ENCODE peak calls at places on chromosome X, in five cellular contexts. One of them, this sample, is unnamed.
A peak's percentile ranks its signal among the peaks of the same experiment; 100 is the strongest.

GRCh38 chrX:69932323-69932722 is 117.4 kb downstream of the AWAT2 start:
- DNase-seq in hepatocyte: no peak
- DNase-seq in fibroblast of mammary gland: no peak
- DNase-seq in PC-9: no peak
- DNase-seq in activated B cell treated with CpG ODN at 0.5 μM for 24 hours: no peak
- DNase-seq in this sample: no peak

GRCh38 chrX:7500386-7500785 is 342.6 kb upstream of the VCX start:
- DNase-seq in hepatocyte: no peak
- DNase-seq in fibroblast of mammary gland: no peak
- DNase-seq in PC-9: no peak
- DNase-seq in activated B cell treated with CpG ODN at 0.5 μM for 24 hours: no peak
- DNase-seq in this sample: no peak

GRCh38 chrX:40189018-40189417 is 91.3 kb upstream of the BCOR start:
- DNase-seq in hepatocyte: no peak
- DNase-seq in fibroblast of mammary gland: no peak
- DNase-seq in PC-9: no peak
- DNase-seq in activated B cell treated with CpG ODN at 0.5 μM for 24 hours: no peak
- DNase-seq in this sample: no peak

GRCh38 chrX:113954297-113954696 is 629.6 kb upstream of the HTR2C start:
- DNase-seq in hepatocyte: no peak
- DNase-seq in fibroblast of mammary gland: no peak
- DNase-seq in PC-9: no peak
- DNase-seq in activated B cell treated with CpG ODN at 0.5 μM for 24 hours: no peak
- DNase-seq in this sample: no peak

GRCh38 chrX:79170632-79171031 is 26.1 kb downstream of the GPR174 start:
- DNase-seq in hepatocyte: no peak
- DNase-seq in fibroblast of mammary gland: no peak
- DNase-seq in PC-9: no peak
- DNase-seq in activated B cell treated with CpG ODN at 0.5 μM for 24 hours: no peak
- DNase-seq in this sample: no peak

GRCh38 chrX:152819732-152820131 is 10.8 kb downstream of the CETN2 start:
- DNase-seq in hepatocyte: no peak
- DNase-seq in fibroblast of mammary gland: peak; percentile 75
- DNase-seq in PC-9: no peak
- DNase-seq in activated B cell treated with CpG ODN at 0.5 μM for 24 hours: no peak
- DNase-seq in this sample: no peak

GRCh38 chrX:110442631-110443030 is 84.0 kb downstream of the RTL9 start:
- DNase-seq in hepatocyte: peak; percentile 37
- DNase-seq in fibroblast of mammary gland: peak; percentile 36
- DNase-seq in PC-9: no peak
- DNase-seq in activated B cell treated with CpG ODN at 0.5 μM for 24 hours: no peak
- DNase-seq in this sample: peak; percentile 48

GRCh38 chrX:23756165-23756564 is 13.1 kb upstream of the ACOT9 start:
- DNase-seq in hepatocyte: peak; percentile 82
- DNase-seq in fibroblast of mammary gland: peak; percentile 61
- DNase-seq in PC-9: no peak
- DNase-seq in activated B cell treated with CpG ODN at 0.5 μM for 24 hours: peak; percentile 18
- DNase-seq in this sample: peak; percentile 66

GRCh38 chrX:7047951-7048350 is 99.6 kb upstream of the STS start:
- DNase-seq in hepatocyte: no peak
- DNase-seq in fibroblast of mammary gland: no peak
- DNase-seq in PC-9: no peak
- DNase-seq in activated B cell treated with CpG ODN at 0.5 μM for 24 hours: no peak
- DNase-seq in this sample: no peak

GRCh38 chrX:149527705-149528104 is 13.1 kb upstream of the EOLA1 start:
- DNase-seq in hepatocyte: no peak
- DNase-seq in fibroblast of mammary gland: peak; percentile 31
- DNase-seq in PC-9: peak; percentile 54
- DNase-seq in activated B cell treated with CpG ODN at 0.5 μM for 24 hours: no peak
- DNase-seq in this sample: peak; percentile 39

GRCh38 chrX:21770631-21771321 is 12.9 kb upstream of the SMPX start:
- DNase-seq in hepatocyte: peak; percentile 14
- DNase-seq in fibroblast of mammary gland: no peak
- DNase-seq in PC-9: no peak
- DNase-seq in activated B cell treated with CpG ODN at 0.5 μM for 24 hours: no peak
- DNase-seq in this sample: peak; percentile 24

GRCh38 chrX:150375243-150375642 is 12.1 kb downstream of the MAMLD1 start:
- DNase-seq in hepatocyte: no peak
- DNase-seq in fibroblast of mammary gland: no peak
- DNase-seq in PC-9: no peak
- DNase-seq in activated B cell treated with CpG ODN at 0.5 μM for 24 hours: no peak
- DNase-seq in this sample: no peak

GRCh38 chrX:119887721-119888425 is 7.8 kb upstream of the AKAP14 start:
- DNase-seq in hepatocyte: peak; percentile 78
- DNase-seq in fibroblast of mammary gland: peak; percentile 52
- DNase-seq in PC-9: peak; percentile 65
- DNase-seq in activated B cell treated with CpG ODN at 0.5 μM for 24 hours: peak; percentile 37
- DNase-seq in this sample: peak; percentile 87

GRCh38 chrX:39703307-39703706 is 394.5 kb downstream of the BCOR start:
- DNase-seq in hepatocyte: no peak
- DNase-seq in fibroblast of mammary gland: no peak
- DNase-seq in PC-9: no peak
- DNase-seq in activated B cell treated with CpG ODN at 0.5 μM for 24 hours: no peak
- DNase-seq in this sample: no peak

GRCh38 chrX:13533726-13534125 is 35.7 kb upstream of the EGFL6 start:
- DNase-seq in hepatocyte: no peak
- DNase-seq in fibroblast of mammary gland: peak; percentile 66
- DNase-seq in PC-9: no peak
- DNase-seq in activated B cell treated with CpG ODN at 0.5 μM for 24 hours: no peak
- DNase-seq in this sample: no peak

GRCh38 chrX:72060196-72060974 is 71.3 kb downstream of the RTL5 start:
- DNase-seq in hepatocyte: no peak
- DNase-seq in fibroblast of mammary gland: no peak
- DNase-seq in PC-9: no peak
- DNase-seq in activated B cell treated with CpG ODN at 0.5 μM for 24 hours: no peak
- DNase-seq in this sample: no peak

GRCh38 chrX:152635941-152636340 is 1.8 kb upstream of the GABRQ start:
- DNase-seq in hepatocyte: peak; percentile 58
- DNase-seq in fibroblast of mammary gland: peak; percentile 65
- DNase-seq in PC-9: peak; percentile 62
- DNase-seq in activated B cell treated with CpG ODN at 0.5 μM for 24 hours: no peak
- DNase-seq in this sample: peak; percentile 56

GRCh38 chrX:12979630-12980015 is 4.7 kb downstream of the TMSB4X start:
- DNase-seq in hepatocyte: no peak
- DNase-seq in fibroblast of mammary gland: peak; percentile 41
- DNase-seq in PC-9: no peak
- DNase-seq in activated B cell treated with CpG ODN at 0.5 μM for 24 hours: no peak
- DNase-seq in this sample: no peak

GRCh38 chrX:72029473-72030411 is 102.0 kb downstream of the RTL5 start:
- DNase-seq in hepatocyte: peak; percentile 42
- DNase-seq in fibroblast of mammary gland: peak; percentile 93
- DNase-seq in PC-9: peak; percentile 77
- DNase-seq in activated B cell treated with CpG ODN at 0.5 μM for 24 hours: no peak
- DNase-seq in this sample: peak; percentile 41

GRCh38 chrX:4805559-4805958 is 1092.1 kb upstream of the PRKX start:
- DNase-seq in hepatocyte: peak; percentile 33
- DNase-seq in fibroblast of mammary gland: no peak
- DNase-seq in PC-9: no peak
- DNase-seq in activated B cell treated with CpG ODN at 0.5 μM for 24 hours: no peak
- DNase-seq in this sample: no peak

GRCh38 chrX:152632445-152633097 is 5.1 kb upstream of the GABRQ start:
- DNase-seq in hepatocyte: peak; percentile 55
- DNase-seq in fibroblast of mammary gland: peak; percentile 48
- DNase-seq in PC-9: peak; percentile 49
- DNase-seq in activated B cell treated with CpG ODN at 0.5 μM for 24 hours: no peak
- DNase-seq in this sample: peak; percentile 72

GRCh38 chrX:55008571-55009358 is 8.6 kb downstream of the APEX2 start:
- DNase-seq in hepatocyte: no peak
- DNase-seq in fibroblast of mammary gland: peak; percentile 40
- DNase-seq in PC-9: peak; percentile 95
- DNase-seq in activated B cell treated with CpG ODN at 0.5 μM for 24 hours: no peak
- DNase-seq in this sample: no peak

GRCh38 chrX:55014897-55015299 is 14.7 kb downstream of the APEX2 start:
- DNase-seq in hepatocyte: no peak
- DNase-seq in fibroblast of mammary gland: no peak
- DNase-seq in PC-9: no peak
- DNase-seq in activated B cell treated with CpG ODN at 0.5 μM for 24 hours: no peak
- DNase-seq in this sample: no peak

GRCh38 chrX:55007633-55008032 is 7.5 kb downstream of the APEX2 start:
- DNase-seq in hepatocyte: peak; percentile 75
- DNase-seq in fibroblast of mammary gland: peak; percentile 65
- DNase-seq in PC-9: peak; percentile 65
- DNase-seq in activated B cell treated with CpG ODN at 0.5 μM for 24 hours: no peak
- DNase-seq in this sample: no peak

GRCh38 chrX:55006827-55007621 is 6.9 kb downstream of the APEX2 start:
- DNase-seq in hepatocyte: peak; percentile 9
- DNase-seq in fibroblast of mammary gland: no peak
- DNase-seq in PC-9: no peak
- DNase-seq in activated B cell treated with CpG ODN at 0.5 μM for 24 hours: no peak
- DNase-seq in this sample: no peak

DNA sequence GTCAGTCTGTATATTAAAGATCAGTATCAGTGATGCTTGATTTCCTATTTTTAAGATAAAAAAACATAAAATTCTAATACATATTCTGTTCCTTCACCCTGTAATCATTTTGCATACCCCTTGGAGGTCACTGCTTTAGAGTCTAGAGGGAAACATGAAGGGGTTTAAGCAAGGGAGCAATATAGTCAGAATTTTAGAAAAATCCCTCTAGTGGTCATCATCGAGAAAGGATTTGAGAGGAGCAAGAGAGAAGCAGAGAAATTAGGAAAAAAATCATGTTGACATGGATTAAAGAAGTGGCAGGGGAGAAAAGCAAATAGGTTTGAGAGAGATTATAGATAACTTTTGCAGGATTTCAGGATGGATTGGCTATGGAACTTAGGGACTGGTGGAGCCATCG is 11.1 kb downstream of the APEX2 start:
- DNase-seq in hepatocyte: no peak
- DNase-seq in fibroblast of mammary gland: peak; percentile 3
- DNase-seq in PC-9: no peak
- DNase-seq in activated B cell treated with CpG ODN at 0.5 μM for 24 hours: no peak
- DNase-seq in this sample: no peak
- TF ChIP-seq CTCF in hepatocyte: peak; percentile 29
- TF ChIP-seq CTCF in fibroblast of mammary gland: peak; percentile 33
- TF ChIP-seq CTCF in PC-9: peak; percentile 58
- TF ChIP-seq CTCF in activated B cell treated with CpG ODN at 0.5 μM for 24 hours: no peak
- TF ChIP-seq CTCF in this sample: no peak

DNA sequence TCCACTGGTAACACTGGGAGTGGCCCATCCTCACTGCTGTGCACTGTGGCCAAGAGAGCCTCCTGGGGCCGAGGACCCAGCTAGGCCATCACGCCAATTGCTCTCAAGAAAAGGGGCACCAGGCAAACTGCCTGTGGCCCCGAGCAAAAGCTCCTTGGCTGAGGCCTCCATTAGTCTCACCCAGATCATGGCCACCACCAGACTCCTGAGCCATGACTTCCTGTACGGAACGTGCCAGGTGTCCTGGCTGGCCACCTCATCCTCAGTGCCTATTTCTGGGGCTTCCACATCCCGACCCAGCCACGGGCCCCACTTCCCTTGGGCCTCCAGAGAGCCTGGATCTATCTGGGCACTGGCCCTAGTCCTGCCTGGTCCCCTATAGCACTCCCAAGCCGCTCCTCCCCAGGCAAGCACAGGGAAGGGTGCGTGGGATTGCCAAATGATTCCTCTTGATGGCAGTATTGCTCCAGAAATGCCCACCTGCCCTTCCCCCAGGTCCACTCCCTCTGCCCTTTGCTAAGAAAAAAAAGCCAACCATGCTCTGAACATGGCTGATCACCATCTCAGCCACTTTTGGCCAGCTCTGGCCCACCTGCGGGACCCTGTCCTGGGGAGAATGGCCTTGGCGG is 212.6 kb upstream of the AGTR2 start:
- DNase-seq in hepatocyte: no peak
- DNase-seq in fibroblast of mammary gland: no peak
- DNase-seq in PC-9: no peak
- DNase-seq in activated B cell treated with CpG ODN at 0.5 μM for 24 hours: no peak
- DNase-seq in this sample: no peak
- TF ChIP-seq CTCF in hepatocyte: no peak
- TF ChIP-seq CTCF in fibroblast of mammary gland: no peak
- TF ChIP-seq CTCF in PC-9: peak; percentile 57
- TF ChIP-seq CTCF in activated B cell treated with CpG ODN at 0.5 μM for 24 hours: no peak
- TF ChIP-seq CTCF in this sample: no peak

DNA sequence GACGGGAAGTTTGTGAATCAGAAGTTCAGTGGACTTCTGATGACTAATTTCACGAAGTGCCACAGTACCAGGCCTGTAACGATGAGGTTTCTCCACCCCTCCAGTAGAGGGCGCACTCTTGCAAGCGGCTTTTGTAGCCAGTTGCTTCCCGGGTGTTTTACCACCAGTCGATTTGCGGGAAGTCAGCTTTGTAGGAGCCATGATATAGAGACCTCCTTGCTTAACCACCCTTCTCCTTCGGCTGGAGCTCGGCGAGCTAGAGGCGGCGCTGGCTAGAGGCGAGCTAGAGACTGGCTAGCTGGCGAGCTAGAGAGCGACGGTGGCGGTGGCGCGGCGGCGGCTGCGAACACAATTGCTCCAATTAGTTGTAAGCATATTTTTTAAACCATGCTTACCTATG is 72.0 kb downstream of the IL1RAPL1 start:
- DNase-seq in hepatocyte: no peak
- DNase-seq in fibroblast of mammary gland: no peak
- DNase-seq in PC-9: no peak
- DNase-seq in activated B cell treated with CpG ODN at 0.5 μM for 24 hours: no peak
- DNase-seq in this sample: no peak
- TF ChIP-seq CTCF in hepatocyte: peak; percentile 5
- TF ChIP-seq CTCF in fibroblast of mammary gland: peak; percentile 14
- TF ChIP-seq CTCF in PC-9: peak; percentile 48
- TF ChIP-seq CTCF in activated B cell treated with CpG ODN at 0.5 μM for 24 hours: no peak
- TF ChIP-seq CTCF in this sample: peak; percentile 34

GRCh38 chrX:48540015-48540350 is 469 bp downstream of the TBC1D25 start:
- DNase-seq in hepatocyte: peak; percentile 70
- DNase-seq in fibroblast of mammary gland: peak; percentile 36
- DNase-seq in PC-9: no peak
- DNase-seq in activated B cell treated with CpG ODN at 0.5 μM for 24 hours: no peak
- DNase-seq in this sample: peak; percentile 46

GRCh38 chrX:48538641-48539344 is 721 bp upstream of the TBC1D25 start:
- DNase-seq in hepatocyte: no peak
- DNase-seq in fibroblast of mammary gland: no peak
- DNase-seq in PC-9: no peak
- DNase-seq in activated B cell treated with CpG ODN at 0.5 μM for 24 hours: no peak
- DNase-seq in this sample: no peak

GRCh38 chrX:48540480-48540879 is 966 bp downstream of the TBC1D25 start:
- DNase-seq in hepatocyte: no peak
- DNase-seq in fibroblast of mammary gland: no peak
- DNase-seq in PC-9: no peak
- DNase-seq in activated B cell treated with CpG ODN at 0.5 μM for 24 hours: no peak
- DNase-seq in this sample: no peak

GRCh38 chrX:48539345-48540014 is at the start of gene TBC1D25:
- DNase-seq in hepatocyte: peak; percentile 97
- DNase-seq in fibroblast of mammary gland: peak; percentile 96
- DNase-seq in PC-9: peak; percentile 81
- DNase-seq in activated B cell treated with CpG ODN at 0.5 μM for 24 hours: peak; percentile 84
- DNase-seq in this sample: peak; percentile 97

DNA sequence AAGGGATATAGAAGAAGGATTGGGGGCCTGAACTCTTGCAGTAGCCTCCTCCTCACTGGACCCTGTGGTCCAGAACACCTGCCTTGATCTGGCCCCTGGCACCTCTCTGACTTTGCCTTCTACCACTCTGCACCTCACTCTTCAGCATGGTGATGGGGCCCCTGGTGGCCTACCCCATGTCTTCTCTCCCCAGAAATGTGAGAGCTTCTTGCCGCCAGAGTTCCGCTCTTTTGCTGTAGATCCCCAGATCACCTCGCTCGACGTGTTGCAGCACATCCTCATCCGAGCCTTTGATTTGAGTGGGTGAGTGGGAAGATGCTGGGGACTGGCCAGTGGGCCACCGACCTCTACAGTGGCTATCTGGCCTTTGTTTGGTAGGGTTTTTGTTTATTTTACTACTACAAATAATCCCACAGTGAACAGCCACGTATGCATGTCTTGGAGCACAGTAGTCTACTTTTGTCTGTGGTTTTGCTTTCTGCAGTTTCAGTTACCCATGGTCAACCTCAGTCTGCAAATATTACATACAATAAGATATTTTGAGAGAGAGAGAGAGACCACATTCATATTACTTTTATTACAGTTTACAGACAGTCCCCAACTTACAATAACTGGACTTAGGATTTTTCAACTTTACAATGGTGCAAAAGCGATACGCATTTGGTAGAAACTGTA is 1.8 kb downstream of the TBC1D25 start:
- DNase-seq in hepatocyte: no peak
- DNase-seq in fibroblast of mammary gland: no peak
- DNase-seq in PC-9: no peak
- DNase-seq in activated B cell treated with CpG ODN at 0.5 μM for 24 hours: no peak
- DNase-seq in this sample: no peak
- TF ChIP-seq CTCF in hepatocyte: no peak
- TF ChIP-seq CTCF in fibroblast of mammary gland: no peak
- TF ChIP-seq CTCF in PC-9: no peak
- TF ChIP-seq CTCF in activated B cell treated with CpG ODN at 0.5 μM for 24 hours: no peak
- TF ChIP-seq CTCF in this sample: no peak

This sample was measured in Calu3.